ENCODE peak calls at places on chromosomes 11 and 22, in five cellular contexts. A, U, K, R and W are unnamed samples.

GRCh38 chr11:9399466-9399865 is 15.0 kb downstream of the IPO7 start:
- DNase-seq in K (no peak), U (peak; percentile 63), R (no peak), A (no peak), W (no peak)

GRCh38 chr11:27722117-27722844 is 22.0 kb upstream of the BDNF start:
- DNase-seq in R (no peak), A (no peak), U (peak; percentile 68), K (no peak), W (no peak)

GRCh38 chr11:116605543-116605942 is 167.2 kb downstream of the BUD13 start:
- DNase-seq in U (peak; percentile 11), A (peak; percentile 35), K (no peak), R (peak; percentile 62), W (peak; percentile 58)

GRCh38 chr11:94728541-94728940 is 39.6 kb upstream of the AMOTL1 start:
- DNase-seq in U (no peak), A (no peak), R (no peak), K (no peak), W (no peak)

GRCh38 chr11:114956565-114956964 is 278.2 kb downstream of the NXPE2 start:
- DNase-seq in K (no peak), R (no peak), A (no peak), U (no peak), W (no peak)

GRCh38 chr22:31442768-31443489 is 43.5 kb downstream of the DRG1 start:
- DNase-seq in A (no peak), R (no peak), K (no peak), U (no peak), W (no peak)

GRCh38 chr11:126359431-126360048 is 4.1 kb downstream of the ST3GAL4 start:
- DNase-seq in R (no peak), U (peak; percentile 37), A (no peak), K (no peak), W (no peak)

GRCh38 chr11:85767277-85767676 is 43.7 kb downstream of the SYTL2 start:
- DNase-seq in R (no peak), U (no peak), K (no peak), A (no peak), W (no peak)

GRCh38 chr11:15119826-15120225 is 5.1 kb downstream of the INSC start:
- DNase-seq in A (no peak), K (no peak), R (no peak), U (no peak), W (no peak)

GRCh38 chr11:128508785-128509518 is 78.4 kb downstream of the ETS1 start:
- DNase-seq in R (no peak), U (peak; percentile 86), A (peak; percentile 74), K (no peak), W (no peak)

GRCh38 chr11:75001686-75002085 is 13.0 kb downstream of the NEU3 start:
- DNase-seq in K (no peak), A (no peak), U (no peak), R (no peak), W (no peak)

GRCh38 chr11:69563946-69564780 is 76.8 kb upstream of the CCND1 start:
- DNase-seq in R (no peak), U (peak; percentile 30), K (no peak), A (no peak), W (peak; percentile 22)

GRCh38 chr11:128599729-128600128 is 12.4 kb upstream of the ETS1 start:
- DNase-seq in K (no peak), R (no peak), U (peak; percentile 91), A (no peak), W (no peak)

GRCh38 chr11:61553373-61554171 is 27.3 kb downstream of the SYT7 start:
- DNase-seq in A (no peak), K (no peak), U (no peak), R (no peak), W (no peak)

GRCh38 chr11:61020706-61021235 is 49.3 kb downstream of the CD6 start:
- DNase-seq in U (no peak), R (no peak), K (no peak), A (no peak), W (no peak)

GRCh38 chr22:27515091-27515523 is 286.4 kb downstream of the MN1 start:
- DNase-seq in R (no peak), K (no peak), U (no peak), A (no peak), W (no peak)

GRCh38 chr11:116641561-116642045 is 131.2 kb downstream of the BUD13 start:
- DNase-seq in R (peak; percentile 38), A (peak; percentile 33), K (no peak), U (no peak), W (no peak)

GRCh38 chr11:83895516-83895915 is 609.3 kb upstream of the CCDC90B start:
- DNase-seq in U (no peak), A (no peak), R (no peak), K (no peak), W (no peak)

GRCh38 chr11:78806214-78807004 is 231.7 kb upstream of the NARS2 start:
- DNase-seq in R (no peak), K (no peak), A (no peak), U (no peak), W (no peak)

GRCh38 chr22:22721681-22722309 is 77.4 kb downstream of the GGTLC2 start:
- DNase-seq in R (peak; percentile 67), A (no peak), U (peak; percentile 83), K (peak; percentile 55), W (no peak)

GRCh38 chr11:61627831-61628753 is 47.2 kb upstream of the SYT7 start:
- DNase-seq in A (peak; percentile 65), R (peak; percentile 65), U (peak; percentile 73), K (no peak), W (peak; percentile 57)

GRCh38 chr11:65329944-65330403 is 3.7 kb upstream of the DPF2 start:
- DNase-seq in A (peak; percentile 93), R (peak; percentile 96), K (peak; percentile 43), U (peak; percentile 92), W (peak; percentile 86)

GRCh38 chr11:45815747-45816146 is 10.8 kb downstream of the SLC35C1 start:
- DNase-seq in R (peak; percentile 54), K (no peak), U (peak; percentile 18), A (peak; percentile 62), W (no peak)

GRCh38 chr11:112697371-112697770 is 263.8 kb upstream of the NCAM1 start:
- DNase-seq in A (no peak), U (no peak), K (no peak), R (no peak), W (no peak)

GRCh38 chr11:112694813-112695212 is 266.4 kb upstream of the NCAM1 start:
- DNase-seq in K (no peak), U (no peak), A (peak; percentile 3), R (no peak), W (no peak)

GRCh38 chr11:112693781-112694180 is 267.4 kb upstream of the NCAM1 start:
- DNase-seq in R (no peak), A (no peak), U (no peak), K (no peak), W (no peak)

GRCh38 chr11:112697779-112698178 is 263.4 kb upstream of the NCAM1 start:
- DNase-seq in R (no peak), K (no peak), A (no peak), U (no peak), W (no peak)

GRCh38 chr11:112694244-112694643 is 267.0 kb upstream of the NCAM1 start:
- DNase-seq in U (no peak), K (no peak), A (no peak), R (no peak), W (no peak)
- TF ChIP-seq RAD21 in U (no peak), K (no peak), A (no peak), R (no peak), W (no peak)

DNA sequence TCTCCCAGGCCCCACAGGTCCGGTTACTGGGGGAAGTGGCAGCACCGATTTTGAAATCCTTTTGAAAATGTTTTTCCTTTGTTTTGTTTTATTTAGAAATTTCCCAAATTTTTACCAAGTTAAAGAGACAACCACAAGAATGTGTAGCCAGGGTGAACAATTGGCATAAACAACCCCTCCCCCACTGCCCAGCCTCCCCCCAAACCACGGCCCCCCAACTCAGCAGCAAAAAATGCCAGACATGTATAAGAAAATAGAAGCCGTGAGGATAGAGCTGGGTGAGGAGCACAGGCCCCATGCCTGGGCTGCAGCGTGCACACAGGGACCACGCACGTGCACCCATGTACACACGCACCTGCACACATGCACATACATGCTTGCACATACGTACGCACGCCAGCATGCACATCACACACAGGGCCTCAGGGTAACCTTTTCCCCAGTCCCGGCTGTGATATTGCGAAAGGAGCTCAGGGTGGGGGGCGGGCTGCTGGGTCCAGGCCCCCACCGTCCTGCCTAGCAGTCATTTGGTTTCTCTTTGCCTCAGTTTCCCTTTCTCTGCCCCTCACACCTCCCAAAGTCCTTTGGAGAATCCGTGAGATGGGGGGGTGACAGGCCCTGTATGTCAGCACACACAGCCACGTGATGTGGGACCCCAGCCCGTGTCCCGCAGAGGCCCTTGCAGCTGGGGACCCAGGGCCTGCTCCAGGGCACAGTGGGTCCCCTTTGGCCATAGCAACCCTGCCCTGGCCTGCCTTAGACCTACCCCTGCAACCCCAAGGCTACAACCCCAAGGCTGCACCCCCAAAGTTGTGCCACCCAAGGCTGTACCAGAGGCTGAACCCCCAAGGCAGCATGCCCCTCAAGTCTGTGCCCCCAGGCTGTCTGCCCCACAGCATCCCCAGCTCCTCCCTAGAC is 42.9 kb downstream of the IGF2 start:
- DNase-seq in R (no peak), K (no peak), U (peak; percentile 50), A (no peak), W (no peak)
- TF ChIP-seq USF2 in R (no peak), K (no peak), U (no peak), A (no peak), W (no peak)

DNA sequence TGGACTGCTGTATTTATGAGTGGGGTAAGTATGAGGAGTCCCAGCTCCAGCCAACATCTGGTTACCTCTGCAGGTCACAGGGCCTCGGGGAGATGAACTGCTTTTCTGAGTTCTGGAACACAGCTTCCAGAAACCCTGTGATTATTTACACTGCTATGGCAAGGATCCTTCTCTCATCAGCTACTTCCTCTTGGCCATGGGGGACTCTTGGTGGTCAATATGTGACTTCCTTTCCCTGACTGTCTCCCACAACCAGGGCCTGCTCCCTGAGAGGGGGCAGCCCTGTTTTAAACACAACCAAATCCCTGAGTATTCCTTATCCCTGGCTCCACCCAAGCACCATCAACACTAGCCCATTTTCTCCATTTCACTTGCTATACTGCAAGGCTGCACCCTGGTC is 10.0 kb downstream of the RHOG start:
- DNase-seq in A (no peak), U (no peak), R (no peak), K (no peak), W (no peak)
- TF ChIP-seq RAD21 in A (no peak), U (no peak), R (no peak), K (no peak), W (no peak)

GRCh38 chr11:102253018-102253775 is 64.1 kb upstream of the BIRC3 start:
- DNase-seq in K (no peak), A (no peak), R (peak; percentile 14), U (no peak), W (no peak)

GRCh38 chr11:102260241-102260640 is 57.0 kb upstream of the BIRC3 start:
- DNase-seq in U (no peak), A (no peak), K (no peak), R (no peak), W (no peak)

GRCh38 chr11:102252339-102252891 is 64.9 kb upstream of the BIRC3 start:
- DNase-seq in K (no peak), U (peak; percentile 73), R (no peak), A (no peak), W (no peak)

GRCh38 chr11:102254047-102254446 is 63.2 kb upstream of the BIRC3 start:
- DNase-seq in A (peak; percentile 36), R (peak; percentile 55), U (no peak), K (no peak), W (no peak)

DNA sequence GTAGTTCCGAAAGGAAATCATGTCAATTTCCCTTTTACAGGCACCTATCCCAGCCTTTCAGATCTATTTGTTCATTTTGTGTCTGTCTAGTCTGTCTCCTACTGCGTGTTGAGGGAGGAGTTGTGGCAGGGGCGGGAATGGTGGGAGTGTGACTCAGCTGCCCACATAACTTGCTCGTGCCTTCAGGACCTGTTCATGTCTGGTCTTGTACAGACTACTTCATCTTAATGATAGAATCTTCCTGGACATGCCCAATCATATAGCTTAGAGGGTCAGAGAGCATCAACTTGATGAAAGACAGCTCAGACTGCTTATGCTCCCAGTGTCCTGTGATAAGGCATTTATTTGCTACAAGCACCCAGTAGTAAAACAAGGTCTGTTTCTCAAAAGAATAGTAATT is 61.0 kb upstream of the BIRC3 start:
- DNase-seq in R (no peak), K (no peak), U (peak; percentile 79), A (no peak), W (no peak)
- TF ChIP-seq USF2 in R (no peak), K (no peak), U (no peak), A (no peak), W (no peak)